ENCODE peak calls at places on chromosomes 13 and 19, in ten cellular contexts. One of them, this sample, is unnamed.
A peak's percentile ranks its signal among the peaks of the same experiment; 100 is the strongest.

GRCh38 chr13:109985871-109986270 is 199.5 kb upstream of the IRS2 start:
- DNase-seq in A673: no peak
- DNase-seq in mucosa of gallbladder: no peak
- DNase-seq in left lung: no peak
- DNase-seq in foreskin melanocyte: no peak
- DNase-seq in nucleus accumbens: no peak
- DNase-seq in Calu3: no peak
- DNase-seq in psoas muscle: no peak
- DNase-seq in progenitor cell of endocrine pancreas: no peak
- DNase-seq in osteocyte: no peak
- DNase-seq in this sample: no peak

GRCh38 chr13:48859168-48860105 is 116.3 kb upstream of the FNDC3A start:
- DNase-seq in A673: no peak
- DNase-seq in mucosa of gallbladder: no peak
- DNase-seq in left lung: no peak
- DNase-seq in foreskin melanocyte: no peak
- DNase-seq in nucleus accumbens: no peak
- DNase-seq in Calu3: no peak
- DNase-seq in psoas muscle: no peak
- DNase-seq in progenitor cell of endocrine pancreas: no peak
- DNase-seq in osteocyte: no peak
- DNase-seq in this sample: no peak

GRCh38 chr13:88857256-88857655 is 1186.1 kb downstream of the SLITRK5 start:
- DNase-seq in A673: no peak
- DNase-seq in mucosa of gallbladder: no peak
- DNase-seq in left lung: no peak
- DNase-seq in foreskin melanocyte: no peak
- DNase-seq in nucleus accumbens: no peak
- DNase-seq in Calu3: no peak
- DNase-seq in psoas muscle: no peak
- DNase-seq in progenitor cell of endocrine pancreas: no peak
- DNase-seq in osteocyte: no peak
- DNase-seq in this sample: no peak

GRCh38 chr19:29805026-29805925 is 6.5 kb upstream of the CCNE1 start:
- DNase-seq in A673: no peak
- DNase-seq in mucosa of gallbladder: no peak
- DNase-seq in left lung: no peak
- DNase-seq in foreskin melanocyte: peak; percentile 44
- DNase-seq in nucleus accumbens: no peak
- DNase-seq in Calu3: no peak
- DNase-seq in psoas muscle: peak; percentile 23
- DNase-seq in progenitor cell of endocrine pancreas: no peak
- DNase-seq in osteocyte: no peak
- DNase-seq in this sample: no peak

GRCh38 chr13:38348890-38349289 is 761 bp upstream of the UFM1 start:
- DNase-seq in A673: no peak
- DNase-seq in mucosa of gallbladder: no peak
- DNase-seq in left lung: no peak
- DNase-seq in foreskin melanocyte: peak; percentile 12
- DNase-seq in nucleus accumbens: peak; percentile 9
- DNase-seq in Calu3: no peak
- DNase-seq in psoas muscle: no peak
- DNase-seq in progenitor cell of endocrine pancreas: no peak
- DNase-seq in osteocyte: no peak
- DNase-seq in this sample: peak; percentile 66

GRCh38 chr19:1783874-1784273 is 28.2 kb downstream of the ATP8B3 start:
- DNase-seq in A673: no peak
- DNase-seq in mucosa of gallbladder: no peak
- DNase-seq in left lung: no peak
- DNase-seq in foreskin melanocyte: no peak
- DNase-seq in nucleus accumbens: no peak
- DNase-seq in Calu3: no peak
- DNase-seq in psoas muscle: no peak
- DNase-seq in progenitor cell of endocrine pancreas: no peak
- DNase-seq in osteocyte: no peak
- DNase-seq in this sample: no peak

GRCh38 chr13:82062772-82063171 is 1721.8 kb upstream of the SPRY2 start:
- DNase-seq in A673: no peak
- DNase-seq in mucosa of gallbladder: no peak
- DNase-seq in left lung: no peak
- DNase-seq in foreskin melanocyte: no peak
- DNase-seq in nucleus accumbens: no peak
- DNase-seq in Calu3: no peak
- DNase-seq in psoas muscle: no peak
- DNase-seq in progenitor cell of endocrine pancreas: no peak
- DNase-seq in osteocyte: no peak
- DNase-seq in this sample: no peak

GRCh38 chr19:50669319-50670101 is 20.3 kb downstream of the C19orf81 start:
- DNase-seq in A673: peak; percentile 64
- DNase-seq in mucosa of gallbladder: no peak
- DNase-seq in left lung: no peak
- DNase-seq in foreskin melanocyte: no peak
- DNase-seq in nucleus accumbens: peak; percentile 32
- DNase-seq in Calu3: peak; percentile 45
- DNase-seq in psoas muscle: no peak
- DNase-seq in progenitor cell of endocrine pancreas: no peak
- DNase-seq in osteocyte: no peak
- DNase-seq in this sample: peak; percentile 58

GRCh38 chr13:109881347-109881725 is 95.0 kb upstream of the IRS2 start:
- DNase-seq in A673: no peak
- DNase-seq in mucosa of gallbladder: no peak
- DNase-seq in left lung: no peak
- DNase-seq in foreskin melanocyte: no peak
- DNase-seq in nucleus accumbens: no peak
- DNase-seq in Calu3: no peak
- DNase-seq in psoas muscle: no peak
- DNase-seq in progenitor cell of endocrine pancreas: no peak
- DNase-seq in osteocyte: no peak
- DNase-seq in this sample: no peak

GRCh38 chr13:113275387-113275786 is 21.7 kb upstream of the LAMP1 start:
- DNase-seq in A673: peak; percentile 49
- DNase-seq in mucosa of gallbladder: peak; percentile 49
- DNase-seq in left lung: no peak
- DNase-seq in foreskin melanocyte: peak; percentile 51
- DNase-seq in nucleus accumbens: no peak
- DNase-seq in Calu3: peak; percentile 50
- DNase-seq in psoas muscle: peak; percentile 41
- DNase-seq in progenitor cell of endocrine pancreas: peak; percentile 19
- DNase-seq in osteocyte: no peak
- DNase-seq in this sample: peak; percentile 55